ENCODE peak calls at places on chromosome 5, in eight cellular contexts. O, B, E, J, R, D, K and U are unnamed samples. For H3K9me3, the result is how much of the 10 kb centered on the place peaks cover.

GRCh38 chr5:157180374-157181264 is at the start of gene ITK:
- DNase-seq in O (no peak), B (no peak), E (no peak), J (no peak), R (no peak), D (no peak), K (no peak), U (peak)

GRCh38 chr5:136013559-136013958 is 15.2 kb upstream of the TGFBI start:
- DNase-seq in O (no peak), B (no peak), E (no peak), J (no peak), R (no peak), D (no peak), K (no peak), U (no peak)

GRCh38 chr5:174086751-174087150 is 41.2 kb downstream of the NSG2 start:
- DNase-seq in O (peak), B (no peak), E (no peak), J (no peak), R (no peak), D (no peak), K (no peak), U (no peak)

GRCh38 chr5:65774346-65774745 is 52.3 kb downstream of the NLN start:
- DNase-seq in O (peak), B (no peak), E (no peak), J (no peak), R (no peak), D (no peak), K (no peak), U (no peak)

GRCh38 chr5:177300971-177301370 is 2.5 kb downstream of the RAB24 start:
- DNase-seq in O (no peak), B (no peak), E (no peak), J (no peak), R (no peak), D (no peak), K (no peak), U (no peak)

GRCh38 chr5:61290815-61291214 is 41.2 kb upstream of the ZSWIM6 start:
- DNase-seq in O (peak), B (no peak), E (no peak), J (no peak), R (no peak), D (no peak), K (no peak), U (no peak)

GRCh38 chr5:72064801-72065570 is 42.3 kb upstream of the MAP1B start:
- DNase-seq in O (no peak), B (no peak), E (no peak), J (no peak), R (no peak), D (no peak), K (peak), U (no peak)

GRCh38 chr5:11760940-11761603 is 143.2 kb downstream of the CTNND2 start:
- DNase-seq in O (no peak), B (no peak), E (no peak), J (no peak), R (no peak), D (no peak), K (no peak), U (no peak)

GRCh38 chr5:113354056-113354455 is 80.7 kb downstream of the TSSK1B start:
- DNase-seq in O (peak), B (no peak), E (no peak), J (no peak), R (no peak), D (no peak), K (no peak), U (no peak)

GRCh38 chr5:172901788-172902496 is 57.3 kb upstream of the RPL26L1 start:
- DNase-seq in O (peak), B (no peak), E (no peak), J (no peak), R (peak), D (no peak), K (no peak), U (no peak)

GRCh38 chr5:173720341-173721258 is 104.2 kb upstream of the BOD1 start:
- DNase-seq in O (no peak), B (no peak), E (no peak), J (no peak), R (no peak), D (no peak), K (peak), U (no peak)

GRCh38 chr5:170330568-170331054 is 33.0 kb upstream of the LCP2 start:
- DNase-seq in O (no peak), B (no peak), E (no peak), J (no peak), R (no peak), D (no peak), K (no peak), U (no peak)

GRCh38 chr5:109653042-109653441 is 36.7 kb upstream of the MAN2A1 start:
- DNase-seq in O (no peak), B (no peak), E (no peak), J (no peak), R (no peak), D (no peak), K (no peak), U (no peak)

GRCh38 chr5:132491368-132492364 is 1.1 kb upstream of the IRF1 start:
- DNase-seq in O (no peak), B (no peak), E (no peak), J (no peak), R (peak), D (peak), K (no peak), U (no peak)

GRCh38 chr5:80704221-80704620 is 49.4 kb upstream of the DHFR start:
- DNase-seq in O (no peak), B (no peak), E (no peak), J (no peak), R (no peak), D (no peak), K (no peak), U (no peak)

GRCh38 chr5:1319436-1320343 is 24.8 kb upstream of the TERT start:
- DNase-seq in O (no peak), B (no peak), E (no peak), J (peak), R (no peak), D (peak), K (peak), U (no peak)

GRCh38 chr5:174229068-174229467 is 183.6 kb downstream of the NSG2 start:
- DNase-seq in O (no peak), B (no peak), E (no peak), J (no peak), R (no peak), D (no peak), K (no peak), U (no peak)

GRCh38 chr5:148011407-148012124 is 52.2 kb upstream of the SPINK5 start:
- DNase-seq in O (peak), B (no peak), E (no peak), J (no peak), R (no peak), D (no peak), K (no peak), U (no peak)

GRCh38 chr5:17258429-17258828 is 41.0 kb downstream of the BASP1 start:
- DNase-seq in O (peak), B (no peak), E (no peak), J (no peak), R (no peak), D (no peak), K (no peak), U (no peak)

GRCh38 chr5:17256171-17256570 is 38.7 kb downstream of the BASP1 start:
- DNase-seq in O (no peak), B (no peak), E (no peak), J (no peak), R (no peak), D (no peak), K (no peak), U (no peak)

GRCh38 chr5:17255471-17256016 is 38.1 kb downstream of the BASP1 start:
- DNase-seq in O (no peak), B (no peak), E (no peak), J (no peak), R (no peak), D (no peak), K (no peak), U (no peak)

GRCh38 chr5:17257705-17258273 is 40.4 kb downstream of the BASP1 start:
- DNase-seq in O (no peak), B (no peak), E (no peak), J (no peak), R (no peak), D (no peak), K (no peak), U (no peak)

DNA sequence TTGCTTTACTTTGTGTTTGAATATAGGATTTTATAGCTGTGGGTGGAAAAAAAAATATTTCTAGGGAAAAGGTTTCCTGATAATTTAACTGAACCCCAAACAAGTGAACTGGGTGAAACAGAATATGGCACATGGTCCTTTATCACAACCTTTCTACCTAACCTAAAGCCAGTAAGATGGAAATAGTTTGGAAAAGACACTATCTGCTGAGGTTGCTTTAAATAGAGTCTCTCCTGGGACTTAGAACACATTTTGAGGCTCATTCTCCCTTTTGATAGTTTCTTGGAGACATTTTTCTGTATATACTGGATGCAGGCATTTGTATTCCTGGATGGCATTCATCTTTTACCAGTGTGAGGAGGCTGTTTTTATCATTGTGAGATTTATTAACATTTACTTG is 39.4 kb downstream of the BASP1 start:
- DNase-seq in O (no peak), B (no peak), E (no peak), J (no peak), R (no peak), D (no peak), K (no peak), U (no peak)
- H3K9me3 ChIP-seq in O (under half), B (under half), E (under half), J (under half), R (under half), D (under half), K (under half), U (under half)

DNA sequence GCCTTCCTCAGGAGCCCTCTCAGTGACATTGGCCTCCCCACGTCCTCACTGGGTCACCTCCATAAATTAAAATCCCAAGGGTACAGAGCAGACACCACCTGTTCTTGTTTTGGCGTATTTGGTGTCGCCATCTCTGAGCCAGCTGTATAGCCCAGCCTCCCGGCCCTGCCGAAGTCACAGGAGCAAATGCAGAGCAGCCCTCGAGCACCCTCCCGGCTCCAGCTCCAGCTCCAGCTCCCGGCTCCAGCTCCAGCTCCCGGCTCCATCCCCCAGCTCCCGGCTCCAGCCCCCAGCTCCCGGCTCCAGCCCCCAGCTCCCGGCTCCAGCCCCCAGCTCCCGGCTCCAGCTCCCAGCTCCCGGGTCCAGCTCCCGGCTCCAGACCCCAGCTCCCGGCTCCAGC is 74.3 kb downstream of the ZNF354C start:
- DNase-seq in O (no peak), B (no peak), E (no peak), J (no peak), R (no peak), D (no peak), K (no peak), U (no peak)
- H3K9me3 ChIP-seq in O (under half), B (under half), E (under half), J (under half), R (under half), D (under half), K (under half), U (under half)

GRCh38 chr5:141261238-141261546 is 16.0 kb downstream of the PCDHB15 start:
- DNase-seq in O (no peak), B (no peak), E (no peak), J (no peak), R (no peak), D (no peak), K (no peak), U (no peak)

GRCh38 chr5:141258464-141258863 is 13.3 kb downstream of the PCDHB15 start:
- DNase-seq in O (no peak), B (no peak), E (no peak), J (no peak), R (no peak), D (no peak), K (no peak), U (no peak)

DNA sequence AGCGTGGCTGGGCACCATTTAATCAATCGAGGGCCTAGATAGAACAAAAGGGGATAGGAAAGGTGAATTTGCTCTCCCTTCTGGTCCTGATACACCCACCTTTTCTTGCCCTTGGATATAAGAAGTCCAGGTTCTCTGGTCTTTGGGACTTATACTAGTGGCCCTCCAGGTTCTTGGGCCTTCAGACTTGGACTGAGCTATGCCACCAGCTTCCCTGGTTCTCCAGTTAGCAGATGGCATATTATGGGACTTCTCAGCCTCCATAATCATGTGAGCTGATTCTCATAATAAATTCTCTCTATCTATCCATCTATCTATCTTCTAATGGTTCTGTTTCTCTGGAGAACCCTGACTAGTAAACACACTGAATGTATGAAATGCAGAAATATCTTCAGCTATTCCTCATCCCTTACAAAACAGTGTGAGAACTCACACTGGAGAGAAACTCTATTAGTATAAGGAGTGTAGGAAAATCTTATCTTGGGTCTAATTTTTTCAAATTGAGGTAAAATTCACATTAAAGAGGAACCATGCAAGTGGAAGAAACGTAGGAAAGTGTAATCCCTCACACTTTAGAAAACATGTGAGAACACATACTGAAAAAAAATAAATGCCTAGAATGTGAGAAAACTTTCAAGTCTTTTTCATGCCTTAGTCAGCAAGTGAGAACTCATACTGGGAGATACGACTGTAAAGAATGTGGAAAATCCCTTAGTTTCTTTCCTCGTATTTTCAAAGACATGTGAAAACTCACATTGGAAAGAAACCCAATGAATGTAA is 15.5 kb downstream of the PCDHB15 start:
- DNase-seq in O (peak), B (no peak), E (no peak), J (no peak), R (no peak), D (no peak), K (no peak), U (no peak)
- H3K9me3 ChIP-seq in O (under half), B (under half), E (under half), J (under half), R (under half), D (under half), K (half or more), U (half or more)

GRCh38 chr5:141258948-141259347 is 13.8 kb downstream of the PCDHB15 start:
- DNase-seq in O (no peak), B (no peak), E (no peak), J (no peak), R (no peak), D (no peak), K (no peak), U (no peak)
- H3K9me3 ChIP-seq in O (under half), B (under half), E (under half), J (under half), R (under half), D (under half), K (half or more), U (under half)